ENCODE peak calls at places on chromosomes 2 and 18, in five cellular contexts. One of them, this sample, is unnamed.

GRCh38 chr18:52341617-52342381 is 1.8 kb downstream of the DCC start:
- DNase-seq in uterus: no peak
- DNase-seq in heart left ventricle: no peak
- DNase-seq in pancreas: no peak
- DNase-seq in HFFc6: no peak
- DNase-seq in this sample: peak

GRCh38 chr18:34834897-34835296 is 124.8 kb downstream of the DTNA start:
- DNase-seq in HFFc6: no peak
- DNase-seq in uterus: no peak
- DNase-seq in heart left ventricle: no peak
- DNase-seq in pancreas: no peak
- DNase-seq in this sample: no peak

GRCh38 chr2:181894381-181894780 is 2.9 kb downstream of the ITPRID2 start:
- DNase-seq in HFFc6: no peak
- DNase-seq in heart left ventricle: no peak
- DNase-seq in pancreas: no peak
- DNase-seq in uterus: no peak
- DNase-seq in this sample: no peak

GRCh38 chr2:55862269-55862668 is 61.3 kb downstream of the EFEMP1 start:
- DNase-seq in uterus: peak
- DNase-seq in HFFc6: peak
- DNase-seq in pancreas: no peak
- DNase-seq in heart left ventricle: no peak
- DNase-seq in this sample: no peak

GRCh38 chr2:120374821-120375220 is 28.9 kb downstream of the INHBB start:
- DNase-seq in heart left ventricle: no peak
- DNase-seq in HFFc6: no peak
- DNase-seq in pancreas: no peak
- DNase-seq in uterus: no peak
- DNase-seq in this sample: no peak

GRCh38 chr2:240619506-240620148 is 5.7 kb upstream of the GPR35 start:
- DNase-seq in pancreas: no peak
- DNase-seq in uterus: no peak
- DNase-seq in heart left ventricle: no peak
- DNase-seq in HFFc6: no peak
- DNase-seq in this sample: no peak

GRCh38 chr2:159226059-159226461 is 60.4 kb downstream of the WDSUB1 start:
- DNase-seq in HFFc6: peak
- DNase-seq in heart left ventricle: no peak
- DNase-seq in pancreas: no peak
- DNase-seq in uterus: no peak
- DNase-seq in this sample: no peak

GRCh38 chr2:11891591-11891990 is 145.2 kb downstream of the LPIN1 start:
- DNase-seq in HFFc6: no peak
- DNase-seq in pancreas: no peak
- DNase-seq in heart left ventricle: no peak
- DNase-seq in uterus: no peak
- DNase-seq in this sample: no peak

GRCh38 chr2:65055427-65056214 is 595 bp upstream of the CEP68 start:
- DNase-seq in HFFc6: no peak
- DNase-seq in heart left ventricle: no peak
- DNase-seq in pancreas: no peak
- DNase-seq in uterus: no peak
- DNase-seq in this sample: no peak

GRCh38 chr2:52536929-52537460 is 1230.6 kb upstream of the CHAC2 start:
- DNase-seq in pancreas: no peak
- DNase-seq in uterus: no peak
- DNase-seq in HFFc6: no peak
- DNase-seq in heart left ventricle: no peak
- DNase-seq in this sample: no peak

GRCh38 chr18:7941533-7941932 is 374.4 kb downstream of the PTPRM start:
- DNase-seq in heart left ventricle: peak
- DNase-seq in pancreas: peak
- DNase-seq in HFFc6: no peak
- DNase-seq in uterus: no peak
- DNase-seq in this sample: peak

GRCh38 chr18:44548291-44549221 is 132.1 kb upstream of the SETBP1 start:
- DNase-seq in pancreas: no peak
- DNase-seq in heart left ventricle: no peak
- DNase-seq in uterus: no peak
- DNase-seq in HFFc6: no peak
- DNase-seq in this sample: peak

GRCh38 chr2:2331905-2332280 is 818 bp upstream of the MYT1L start:
- DNase-seq in heart left ventricle: no peak
- DNase-seq in pancreas: no peak
- DNase-seq in HFFc6: no peak
- DNase-seq in uterus: no peak
- DNase-seq in this sample: no peak

GRCh38 chr2:18750662-18751554 is 161.5 kb upstream of the NT5C1B start:
- DNase-seq in heart left ventricle: no peak
- DNase-seq in pancreas: no peak
- DNase-seq in HFFc6: no peak
- DNase-seq in uterus: no peak
- DNase-seq in this sample: no peak

GRCh38 chr18:51666717-51667320 is 469.3 kb upstream of the MEX3C start:
- DNase-seq in HFFc6: no peak
- DNase-seq in uterus: no peak
- DNase-seq in heart left ventricle: peak
- DNase-seq in pancreas: no peak
- DNase-seq in this sample: peak

GRCh38 chr2:205288681-205289080 is 393.6 kb upstream of the NRP2 start:
- DNase-seq in uterus: no peak
- DNase-seq in pancreas: no peak
- DNase-seq in HFFc6: no peak
- DNase-seq in heart left ventricle: no peak
- DNase-seq in this sample: no peak

GRCh38 chr2:137525644-137526190 is 438.6 kb upstream of the HNMT start:
- DNase-seq in HFFc6: no peak
- DNase-seq in pancreas: no peak
- DNase-seq in uterus: no peak
- DNase-seq in heart left ventricle: no peak
- DNase-seq in this sample: no peak

GRCh38 chr2:180991820-180992219 is 11.4 kb downstream of the UBE2E3 start:
- DNase-seq in uterus: no peak
- DNase-seq in heart left ventricle: no peak
- DNase-seq in pancreas: no peak
- DNase-seq in HFFc6: no peak
- DNase-seq in this sample: no peak

GRCh38 chr2:58194451-58194850 is 46.7 kb downstream of the FANCL start:
- DNase-seq in HFFc6: no peak
- DNase-seq in heart left ventricle: no peak
- DNase-seq in pancreas: no peak
- DNase-seq in uterus: no peak
- DNase-seq in this sample: no peak

GRCh38 chr2:39181297-39181696 is 60.4 kb upstream of the SOS1 start:
- DNase-seq in HFFc6: no peak
- DNase-seq in heart left ventricle: no peak
- DNase-seq in pancreas: no peak
- DNase-seq in uterus: no peak
- DNase-seq in this sample: no peak

GRCh38 chr2:168119519-168120141 is 127.8 kb downstream of the STK39 start:
- DNase-seq in pancreas: peak
- DNase-seq in uterus: no peak
- DNase-seq in HFFc6: peak
- DNase-seq in heart left ventricle: no peak
- DNase-seq in this sample: peak

GRCh38 chr2:168120730-168121129 is 126.7 kb downstream of the STK39 start:
- DNase-seq in heart left ventricle: no peak
- DNase-seq in pancreas: no peak
- DNase-seq in uterus: no peak
- DNase-seq in HFFc6: peak
- DNase-seq in this sample: no peak

GRCh38 chr2:168120310-168120709 is 127.1 kb downstream of the STK39 start:
- DNase-seq in heart left ventricle: no peak
- DNase-seq in HFFc6: no peak
- DNase-seq in pancreas: no peak
- DNase-seq in uterus: no peak
- DNase-seq in this sample: no peak

GRCh38 chr2:168116448-168116847 is 130.9 kb downstream of the STK39 start:
- DNase-seq in uterus: no peak
- DNase-seq in HFFc6: no peak
- DNase-seq in heart left ventricle: no peak
- DNase-seq in pancreas: no peak
- DNase-seq in this sample: peak

DNA sequence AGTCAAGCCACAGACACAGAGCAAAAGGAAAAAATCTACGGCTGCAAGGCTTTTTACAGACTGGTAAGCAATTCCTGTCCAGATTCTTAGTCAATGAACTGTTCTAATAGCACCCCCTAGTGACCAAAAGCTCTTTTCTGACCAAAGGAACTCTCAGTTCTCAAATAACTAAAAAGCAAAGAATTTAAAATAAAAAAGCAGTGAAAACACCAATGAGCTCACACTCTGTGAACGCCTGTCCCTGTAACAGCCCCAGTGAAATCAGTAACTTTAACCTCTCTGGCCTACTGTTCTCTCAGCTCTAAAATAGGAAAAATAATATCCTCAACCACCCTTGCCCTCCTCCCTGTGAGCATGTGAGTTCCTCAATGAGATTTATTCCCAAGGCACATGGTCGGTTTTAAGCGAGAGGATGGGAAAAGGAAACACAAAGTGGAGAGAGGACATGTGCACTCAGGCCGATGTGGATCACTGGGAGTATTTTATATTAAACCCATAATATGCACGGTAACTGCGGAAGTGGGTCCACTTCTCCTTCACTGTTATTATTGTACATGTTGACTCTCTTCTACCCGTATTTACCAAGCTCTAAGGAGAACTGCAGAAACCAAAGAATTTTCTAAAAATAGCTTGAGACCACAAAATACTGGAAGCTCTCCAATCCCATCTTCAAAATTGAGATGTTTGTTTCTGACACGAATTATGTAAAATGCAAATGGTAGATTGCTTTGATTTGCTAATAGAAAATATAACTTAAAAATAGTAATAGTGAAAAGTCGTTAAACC is 128.5 kb downstream of the STK39 start:
- DNase-seq in pancreas: peak
- DNase-seq in uterus: no peak
- DNase-seq in HFFc6: peak
- DNase-seq in heart left ventricle: peak
- DNase-seq in this sample: peak
- TF ChIP-seq CTCF in pancreas: peak
- TF ChIP-seq CTCF in uterus: peak
- TF ChIP-seq CTCF in HFFc6: peak
- TF ChIP-seq CTCF in heart left ventricle: peak
- TF ChIP-seq CTCF in this sample: peak

GRCh38 chr18:42030586-42031182 is 75.7 kb downstream of the PIK3C3 start:
- DNase-seq in heart left ventricle: no peak
- DNase-seq in uterus: no peak
- DNase-seq in HFFc6: peak
- DNase-seq in pancreas: no peak
- DNase-seq in this sample: peak
- TF ChIP-seq CTCF in heart left ventricle: peak
- TF ChIP-seq CTCF in uterus: no peak
- TF ChIP-seq CTCF in HFFc6: peak
- TF ChIP-seq CTCF in pancreas: no peak
- TF ChIP-seq CTCF in this sample: peak

GRCh38 chr2:74585406-74586182 is 31.1 kb downstream of the DOK1 start:
- DNase-seq in heart left ventricle: peak
- DNase-seq in HFFc6: no peak
- DNase-seq in pancreas: no peak
- DNase-seq in uterus: no peak
- DNase-seq in this sample: no peak
- TF ChIP-seq CTCF in heart left ventricle: no peak
- TF ChIP-seq CTCF in HFFc6: no peak
- TF ChIP-seq CTCF in pancreas: no peak
- TF ChIP-seq CTCF in uterus: no peak
- TF ChIP-seq CTCF in this sample: no peak

GRCh38 chr2:134149904-134150303 is 104.0 kb upstream of the MGAT5 start:
- DNase-seq in pancreas: no peak
- DNase-seq in heart left ventricle: no peak
- DNase-seq in HFFc6: no peak
- DNase-seq in uterus: no peak
- DNase-seq in this sample: no peak
- TF ChIP-seq CTCF in pancreas: no peak
- TF ChIP-seq CTCF in heart left ventricle: no peak
- TF ChIP-seq CTCF in HFFc6: no peak
- TF ChIP-seq CTCF in uterus: no peak
- TF ChIP-seq CTCF in this sample: no peak

DNA sequence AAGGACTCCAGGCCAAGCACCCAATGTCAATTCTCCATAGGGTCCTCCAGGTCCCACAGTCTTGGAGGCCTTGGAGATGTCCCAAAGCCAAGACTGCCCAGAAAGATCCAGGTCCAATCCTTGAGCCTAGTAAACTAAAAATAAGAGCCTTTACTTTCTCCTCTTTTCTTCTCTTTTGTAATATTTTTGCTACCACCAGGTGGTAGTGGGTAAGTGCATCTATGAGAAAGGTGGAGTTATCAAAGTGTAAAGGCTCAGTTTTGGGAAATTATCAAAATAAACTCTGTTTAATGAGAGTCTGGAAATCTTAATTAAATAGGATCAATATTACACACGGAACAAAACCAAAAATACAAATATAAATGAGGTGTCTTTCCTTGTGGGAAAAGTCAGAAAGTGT is 276.4 kb downstream of the ALK start:
- DNase-seq in uterus: no peak
- DNase-seq in pancreas: no peak
- DNase-seq in heart left ventricle: no peak
- DNase-seq in HFFc6: no peak
- DNase-seq in this sample: no peak
- TF ChIP-seq CTCF in uterus: no peak
- TF ChIP-seq CTCF in pancreas: no peak
- TF ChIP-seq CTCF in heart left ventricle: no peak
- TF ChIP-seq CTCF in HFFc6: peak
- TF ChIP-seq CTCF in this sample: no peak

GRCh38 chr18:55405655-55406373 is 182.2 kb downstream of the TCF4 start:
- DNase-seq in HFFc6: peak
- DNase-seq in heart left ventricle: peak
- DNase-seq in uterus: peak
- DNase-seq in pancreas: peak
- DNase-seq in this sample: peak
- TF ChIP-seq CTCF in HFFc6: peak
- TF ChIP-seq CTCF in heart left ventricle: no peak
- TF ChIP-seq CTCF in uterus: no peak
- TF ChIP-seq CTCF in pancreas: no peak
- TF ChIP-seq CTCF in this sample: no peak

DNA sequence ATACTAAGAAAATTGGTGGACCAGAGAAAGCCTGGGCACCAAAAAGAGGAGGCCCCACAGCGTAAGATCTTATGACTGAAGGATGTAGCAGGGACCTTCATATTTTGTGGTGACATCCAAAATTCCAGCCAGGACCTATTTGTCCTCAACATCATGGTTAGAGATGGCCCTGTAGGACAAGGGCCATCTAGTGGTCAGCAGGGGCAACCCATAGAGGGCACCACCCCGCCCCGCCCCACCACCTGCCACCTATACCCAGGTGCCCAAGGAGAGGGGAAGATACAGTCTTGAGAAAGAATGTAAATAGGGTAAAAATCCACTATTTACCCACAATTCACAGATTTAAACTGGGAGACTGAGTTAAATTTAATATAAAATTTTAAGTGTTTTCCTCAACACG is 59.6 kb upstream of the TMEM163 start:
- DNase-seq in HFFc6: no peak
- DNase-seq in heart left ventricle: no peak
- DNase-seq in pancreas: peak
- DNase-seq in uterus: no peak
- DNase-seq in this sample: peak
- TF ChIP-seq CTCF in HFFc6: peak
- TF ChIP-seq CTCF in heart left ventricle: peak
- TF ChIP-seq CTCF in pancreas: peak
- TF ChIP-seq CTCF in uterus: no peak
- TF ChIP-seq CTCF in this sample: peak

GRCh38 chr2:151946856-151947523 is 118.8 kb upstream of the ARL5A start:
- DNase-seq in uterus: peak
- DNase-seq in pancreas: no peak
- DNase-seq in heart left ventricle: peak
- DNase-seq in HFFc6: no peak
- DNase-seq in this sample: peak
- TF ChIP-seq CTCF in uterus: peak
- TF ChIP-seq CTCF in pancreas: peak
- TF ChIP-seq CTCF in heart left ventricle: peak
- TF ChIP-seq CTCF in HFFc6: peak
- TF ChIP-seq CTCF in this sample: peak

This sample was measured in testis.